ENCODE peak calls at places on chromosomes 6 and 20, in four cellular contexts. W is left lung, M is suprapubic skin, B is stomach. S is an unnamed sample.
A peak's percentile ranks its signal among the peaks of the same experiment; 100 is the strongest.

GRCh38 chr6:95087394-95088097 is 489.8 kb upstream of the MANEA start:
- DNase-seq in W (no peak), M (no peak), B (no peak), S (no peak)

GRCh38 chr6:7155871-7156579 is 48.3 kb downstream of the RREB1 start:
- DNase-seq in B (no peak), W (no peak), M (no peak), S (no peak)

GRCh38 chr6:113969888-113970807 is 800 bp downstream of the HDAC2 start:
- DNase-seq in W (peak; percentile 93), B (peak; percentile 61), M (peak; percentile 78), S (peak; percentile 33)

GRCh38 chr6:72246926-72247325 is 360.6 kb downstream of the RIMS1 start:
- DNase-seq in B (no peak), M (no peak), W (no peak), S (no peak)

GRCh38 chr6:56875961-56876360 is 78.9 kb upstream of the BEND6 start:
- DNase-seq in M (no peak), B (no peak), W (no peak), S (no peak)

GRCh38 chr20:61387204-61387958 is 135.3 kb downstream of the CDH4 start:
- DNase-seq in B (no peak), W (no peak), M (no peak), S (no peak)

GRCh38 chr20:47857142-47857993 is 72.1 kb upstream of the SULF2 start:
- DNase-seq in B (no peak), M (no peak), W (no peak), S (no peak)

GRCh38 chr6:168147205-168147738 is 68.3 kb upstream of the FRMD1 start:
- DNase-seq in W (no peak), B (no peak), M (no peak), S (no peak)

GRCh38 chr20:56554869-56555268 is 21.8 kb downstream of the FAM209B start:
- DNase-seq in W (no peak), M (no peak), B (no peak), S (no peak)

GRCh38 chr6:116556065-116556464 is 2.5 kb downstream of the CALHM4 start:
- DNase-seq in B (no peak), W (no peak), M (no peak), S (no peak)

GRCh38 chr20:18250237-18250636 is 38.1 kb upstream of the ZNF133 start:
- DNase-seq in B (no peak), W (no peak), M (no peak), S (no peak)

GRCh38 chr6:113819169-113819830 is 37.8 kb upstream of the MARCKS start:
- DNase-seq in W (no peak), B (no peak), M (no peak), S (no peak)

GRCh38 chr6:39527792-39528564 is 197.2 kb downstream of the KIF6 start:
- DNase-seq in M (no peak), B (no peak), W (no peak), S (no peak)

GRCh38 chr20:64192406-64192805 is 28.2 kb downstream of the MYT1 start:
- DNase-seq in M (no peak), W (no peak), B (no peak), S (no peak)

GRCh38 chr6:117627533-117627932 is 25.2 kb upstream of the GOPC start:
- DNase-seq in B (no peak), W (no peak), M (no peak), S (no peak)

GRCh38 chr6:135323202-135323668 is 142.1 kb downstream of the MYB start:
- DNase-seq in W (no peak), B (no peak), M (no peak), S (no peak)

GRCh38 chr20:3156811-3157619 is 2.6 kb downstream of the FASTKD5 start:
- DNase-seq in B (no peak), M (no peak), W (no peak), S (no peak)

GRCh38 chr20:3161316-3162079 is 1.8 kb upstream of the FASTKD5 start:
- DNase-seq in W (no peak), B (no peak), M (no peak), S (no peak)

GRCh38 chr20:3158968-3159431 is 665 bp downstream of the FASTKD5 start:
- DNase-seq in M (no peak), W (no peak), B (no peak), S (no peak)

GRCh38 chr20:3160418-3160817 is 753 bp upstream of the FASTKD5 start:
- DNase-seq in B (no peak), W (no peak), M (no peak), S (no peak)

DNA sequence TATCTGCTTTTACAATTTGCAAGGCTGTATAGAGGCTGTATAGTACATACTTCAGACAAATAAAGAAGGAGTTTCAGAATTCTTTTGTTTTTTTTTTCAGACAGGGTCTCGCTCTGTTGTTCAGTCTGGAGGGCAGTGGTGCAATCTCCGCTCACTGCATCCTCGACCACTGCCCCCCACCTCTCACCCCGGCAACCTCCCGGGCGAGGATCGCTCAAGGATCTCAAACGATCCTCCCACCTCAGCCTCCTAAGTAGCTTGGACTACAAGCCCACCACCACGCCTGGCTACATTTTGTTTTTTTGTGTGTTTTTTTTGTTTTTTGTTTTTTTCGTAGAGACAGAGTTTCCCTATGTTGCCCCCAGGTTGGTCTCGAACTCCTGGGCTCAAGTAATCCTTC is 1.8 kb downstream of the FASTKD5 start:
- DNase-seq in B (no peak), W (no peak), M (no peak), S (no peak)
- H3K27ac ChIP-seq in B (peak overlapping the region; percentile 85), W (peak overlapping the region; percentile 33), M (no peak overlapping the region), S (no peak overlapping the region)

GRCh38 chr20:36812601-36813000 is 39.0 kb upstream of the DSN1 start:
- DNase-seq in B (no peak), M (no peak), W (no peak), S (no peak)

GRCh38 chr20:36804425-36804824 is 30.9 kb upstream of the DSN1 start:
- DNase-seq in B (no peak), M (no peak), W (no peak), S (no peak)

GRCh38 chr20:36806049-36806448 is 32.5 kb upstream of the DSN1 start:
- DNase-seq in B (no peak), W (no peak), M (no peak), S (peak; percentile 80)

GRCh38 chr20:36805396-36805795 is 31.8 kb upstream of the DSN1 start:
- DNase-seq in M (no peak), B (no peak), W (no peak), S (no peak)

DNA sequence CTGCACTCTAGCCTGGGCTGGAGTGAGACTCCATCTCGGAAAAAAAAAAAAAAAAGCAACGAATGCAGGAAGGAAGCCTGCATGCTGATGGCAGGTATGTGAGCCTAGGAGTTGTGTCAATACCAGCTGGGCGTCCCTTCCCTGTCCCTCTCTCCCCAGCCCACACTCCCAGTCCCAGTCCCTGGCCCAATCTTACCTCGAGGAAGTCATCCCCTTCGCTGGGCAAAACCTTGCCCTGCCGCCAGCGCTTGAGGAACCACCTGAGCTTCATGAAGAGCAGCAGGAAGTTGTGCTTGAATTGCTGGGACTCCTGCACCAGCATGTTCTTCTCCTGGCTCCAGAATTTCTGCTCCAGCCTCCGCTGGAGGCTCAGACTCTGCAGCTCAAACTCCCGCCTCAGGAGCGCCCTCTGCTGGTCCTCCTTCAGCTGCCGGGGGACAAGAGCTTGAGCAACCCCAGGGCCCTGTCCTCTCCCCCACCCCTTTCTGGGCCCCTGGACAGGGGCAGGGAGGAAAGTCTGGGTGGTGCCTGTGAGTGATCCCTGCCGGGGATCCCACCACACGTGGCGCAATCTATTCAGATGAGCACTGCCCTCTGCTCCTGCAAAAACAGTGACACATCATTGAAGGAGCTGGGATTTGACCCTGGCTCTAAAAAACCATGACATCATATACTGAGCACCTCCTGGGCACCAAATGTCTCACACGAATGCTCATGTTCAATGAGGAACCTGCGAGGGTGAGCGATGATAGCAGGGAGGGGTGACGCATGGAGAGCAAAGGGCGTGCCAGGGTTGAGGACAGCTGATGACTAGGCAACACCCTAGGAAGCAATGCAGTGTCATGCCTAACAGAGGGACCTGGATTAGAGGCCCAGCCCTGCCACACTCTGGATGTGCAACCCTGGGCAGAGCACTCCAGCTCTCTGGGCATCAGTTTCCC is 35.0 kb upstream of the DSN1 start:
- DNase-seq in B (peak; percentile 70), M (peak; percentile 79), W (peak; percentile 93), S (peak; percentile 43)
- TF ChIP-seq CTCF in B (peak; percentile 73), M (peak; percentile 65), W (peak; percentile 51), S (peak; percentile 52)

DNA sequence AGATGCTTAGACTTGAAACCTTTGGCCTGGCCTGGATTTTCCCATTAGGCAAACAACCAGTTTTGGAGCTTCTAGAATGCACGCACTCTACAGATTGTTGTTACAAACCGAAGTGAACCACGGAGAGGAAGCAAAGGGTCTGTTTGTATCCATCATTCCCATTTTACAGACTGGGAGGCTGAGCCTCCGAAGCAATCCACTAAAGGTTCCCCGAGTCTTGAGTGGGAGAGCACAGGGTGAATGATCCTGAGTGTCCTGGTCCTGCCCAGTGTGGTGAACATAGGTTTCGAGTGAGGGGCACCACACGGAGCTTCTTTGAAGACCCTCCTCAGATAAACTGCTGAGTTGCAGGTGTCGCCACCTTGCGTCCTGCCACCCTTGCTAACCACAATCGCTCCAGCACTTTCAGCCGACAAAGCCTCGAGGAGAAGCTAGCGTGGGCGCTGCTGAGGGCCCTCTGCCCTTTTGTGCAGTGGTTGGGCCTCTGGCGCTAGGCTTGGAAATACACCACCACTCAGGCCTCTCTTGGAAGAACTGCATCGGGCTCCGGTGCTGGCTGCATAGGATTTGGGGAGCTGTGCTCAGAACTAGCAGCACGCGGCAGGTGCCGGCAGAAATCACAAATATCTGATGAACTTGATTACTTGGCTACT is 1.4 kb upstream of the PRDM13 start:
- DNase-seq in B (no peak), W (peak; percentile 44), M (no peak), S (no peak)
- H3K27me3 ChIP-seq in B (peaks cover 100% of the 10 kb centered on the region), W (peaks cover 98% of the 10 kb centered on the region), M (peaks cover 100% of the 10 kb centered on the region), S (peaks cover 97% of the 10 kb centered on the region)

GRCh38 chr20:2314759-2315439 is 19.1 kb downstream of the TGM3 start:
- DNase-seq in B (no peak), W (no peak), M (peak; percentile 71), S (no peak)
- H3K27ac ChIP-seq in B (no peak overlapping the region), W (peak overlapping the region; percentile 79), M (peak overlapping the region; percentile 49), S (no peak overlapping the region)

DNA sequence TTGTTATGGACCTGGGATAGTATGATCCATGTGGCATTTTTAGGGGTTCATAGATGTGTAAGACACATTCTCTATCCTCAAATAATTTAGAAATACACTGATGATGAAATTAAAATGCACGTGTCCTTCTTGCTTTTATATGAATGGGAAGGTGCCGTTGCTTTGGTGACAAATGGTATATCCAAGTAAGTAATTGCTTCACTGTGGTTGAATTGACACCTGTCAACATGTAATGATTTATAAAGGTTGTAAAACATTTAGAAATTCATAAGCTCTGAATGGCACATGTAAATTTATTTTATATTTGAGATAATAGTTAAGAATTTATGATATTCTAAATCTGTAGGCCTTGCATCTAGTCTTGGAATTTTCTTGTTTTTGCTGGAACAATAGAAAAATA is 227.0 kb downstream of the PHACTR1 start:
- DNase-seq in B (no peak), W (no peak), M (no peak), S (no peak)
- TF ChIP-seq CTCF in B (no peak), W (no peak), M (no peak), S (no peak)

DNA sequence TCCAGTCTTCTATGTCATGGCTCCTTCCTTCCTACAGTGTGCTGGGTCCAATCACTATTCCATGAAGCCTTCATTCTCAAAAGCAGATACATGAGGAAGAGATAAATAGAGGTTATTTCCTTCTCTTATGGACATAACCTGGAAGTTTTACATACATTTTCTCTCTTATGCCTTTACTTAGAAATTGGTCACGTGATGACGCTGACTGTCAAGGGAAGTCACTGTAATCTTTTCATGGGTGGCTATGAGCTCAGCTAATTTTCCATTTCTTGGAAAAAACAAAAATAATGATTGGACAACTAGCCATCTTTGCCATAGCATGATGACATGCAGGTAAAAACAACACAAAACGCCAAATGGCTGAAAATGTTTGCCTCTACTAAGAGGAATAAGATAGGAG is 151.6 kb upstream of the PRSS16 start:
- DNase-seq in B (no peak), W (no peak), M (no peak), S (no peak)
- H3K27me3 ChIP-seq in B (peaks cover 82% of the 10 kb centered on the region), W (peaks cover 25% of the 10 kb centered on the region), M (peaks cover 66% of the 10 kb centered on the region), S (peaks cover 34% of the 10 kb centered on the region)

S was measured in dorsolateral prefrontal cortex.